ENCODE peak calls at places on chromosome 13, in five cellular contexts. Q is DND-41, X is stomach, F is hepatocyte, B is Panc1. Z is an unnamed sample.

GRCh38 chr13:28415994-28416411 is 78.9 kb downstream of the FLT1 start:
- DNase-seq in Q (no peak), X (no peak), B (no peak), F (no peak), Z (no peak)

GRCh38 chr13:93420887-93421286 is 194.3 kb downstream of the GPC6 start:
- DNase-seq in Q (no peak), F (no peak), B (no peak), X (no peak), Z (no peak)

GRCh38 chr13:100240109-100240779 is 151.4 kb downstream of the PCCA start:
- DNase-seq in Q (no peak), F (no peak), X (no peak), B (no peak), Z (no peak)

GRCh38 chr13:49305824-49306425 is 58.2 kb downstream of the CDADC1 start:
- DNase-seq in F (no peak), B (no peak), Q (no peak), X (no peak), Z (no peak)

GRCh38 chr13:66926200-66926850 is 303.8 kb downstream of the PCDH9 start:
- DNase-seq in F (no peak), X (no peak), Q (no peak), B (no peak), Z (no peak)

GRCh38 chr13:72788831-72789230 is 6.9 kb downstream of the PIBF1 start:
- DNase-seq in Q (no peak), B (no peak), F (no peak), X (no peak), Z (no peak)

GRCh38 chr13:96673825-96674224 is 320.5 kb downstream of the OXGR1 start:
- DNase-seq in B (no peak), F (no peak), X (no peak), Q (no peak), Z (no peak)

GRCh38 chr13:50244355-50244912 is 229.2 kb downstream of the KCNRG start:
- DNase-seq in B (no peak), F (no peak), X (no peak), Q (no peak), Z (no peak)

GRCh38 chr13:28181413-28181812 is 43.1 kb downstream of the PAN3 start:
- DNase-seq in Q (no peak), F (no peak), X (no peak), B (peak; percentile 7), Z (no peak)

GRCh38 chr13:97205971-97206370 is 16.2 kb upstream of the MBNL2 start:
- DNase-seq in F (no peak), Q (no peak), B (no peak), X (no peak), Z (no peak)

GRCh38 chr13:40518481-40518882 is 148.0 kb downstream of the FOXO1 start:
- DNase-seq in X (peak; percentile 44), F (no peak), B (no peak), Q (no peak), Z (no peak)

GRCh38 chr13:87656311-87656710 is 14.9 kb upstream of the SLITRK5 start:
- DNase-seq in Q (no peak), F (no peak), X (no peak), B (no peak), Z (no peak)

GRCh38 chr13:91142572-91142971 is 204.9 kb upstream of the MIR17HG start:
- DNase-seq in B (no peak), X (no peak), F (peak; percentile 32), Q (no peak), Z (no peak)

GRCh38 chr13:80465321-80465720 is 124.4 kb upstream of the SPRY2 start:
- DNase-seq in Q (no peak), B (no peak), X (no peak), F (no peak), Z (no peak)

GRCh38 chr13:54210397-54211050 is 1181.9 kb downstream of the OLFM4 start:
- DNase-seq in Q (no peak), B (no peak), F (peak; percentile 8), X (no peak), Z (no peak)

GRCh38 chr13:61052175-61052574 is 363.5 kb downstream of the PCDH20 start:
- DNase-seq in B (no peak), X (no peak), Q (no peak), F (no peak), Z (no peak)

GRCh38 chr13:20219585-20219984 is 12.5 kb downstream of the GJB6 start:
- DNase-seq in B (no peak), F (no peak), Q (no peak), X (no peak), Z (no peak)

GRCh38 chr13:80149757-80150156 is 191.2 kb downstream of the SPRY2 start:
- DNase-seq in X (no peak), B (no peak), Q (no peak), F (no peak), Z (no peak)

GRCh38 chr13:100512422-100512821 is 76.2 kb downstream of the GGACT start:
- DNase-seq in F (no peak), B (no peak), X (no peak), Q (no peak), Z (no peak)

GRCh38 chr13:51211910-51212309 is 10.3 kb upstream of the FAM124A start:
- DNase-seq in F (no peak), Q (no peak), B (no peak), X (no peak), Z (no peak)

GRCh38 chr13:27269114-27269665 is 1.4 kb upstream of the RASL11A start:
- DNase-seq in F (no peak), X (no peak), B (no peak), Q (no peak), Z (no peak)

GRCh38 chr13:97843201-97843600 is 110.3 kb upstream of the IPO5 start:
- DNase-seq in B (no peak), X (no peak), Q (no peak), F (no peak), Z (no peak)

GRCh38 chr13:60230593-60230992 is 66.9 kb upstream of the DIAPH3 start:
- DNase-seq in X (no peak), F (peak; percentile 24), Q (no peak), B (no peak), Z (no peak)

GRCh38 chr13:50267917-50268316 is 252.7 kb downstream of the KCNRG start:
- DNase-seq in X (peak; percentile 64), Q (no peak), B (no peak), F (no peak), Z (no peak)

GRCh38 chr13:67048793-67049150 is 181.4 kb downstream of the PCDH9 start:
- DNase-seq in Q (no peak), X (no peak), B (no peak), F (no peak), Z (no peak)

GRCh38 chr13:50250403-50250802 is 235.2 kb downstream of the KCNRG start:
- DNase-seq in F (no peak), B (no peak), X (no peak), Q (no peak), Z (no peak)

GRCh38 chr13:94112731-94113130 is 366.8 kb downstream of the DCT start:
- DNase-seq in F (no peak), Q (no peak), X (no peak), B (no peak), Z (no peak)

GRCh38 chr13:27182844-27183497 is 11.4 kb upstream of the USP12 start:
- DNase-seq in B (peak; percentile 81), F (peak; percentile 52), X (peak; percentile 43), Q (no peak), Z (no peak)

DNA sequence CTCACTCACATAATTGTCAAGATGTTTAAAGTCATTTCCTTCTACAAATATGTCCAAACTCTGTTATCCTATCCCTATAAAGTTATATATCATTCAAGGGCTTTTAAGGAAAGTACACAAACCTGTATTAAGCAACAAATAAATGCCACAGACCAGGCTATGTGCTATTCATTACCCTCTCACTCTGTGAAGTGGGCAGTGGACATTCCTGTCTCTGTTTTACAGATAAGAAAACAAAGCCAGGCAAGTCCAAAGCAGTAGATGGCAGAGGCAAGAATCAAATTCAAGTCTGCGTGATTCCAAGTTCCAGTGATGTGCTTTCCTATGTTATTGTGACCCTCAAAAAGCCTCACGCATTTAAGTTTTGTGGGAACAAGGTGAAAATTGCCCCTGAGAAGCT is 140.5 kb downstream of the LHFPL6 start:
- DNase-seq in F (no peak), Q (no peak), X (no peak), B (no peak), Z (no peak)
- H3K4me3 ChIP-seq in F (no peak overlapping the region), Q (no peak overlapping the region), X (no peak overlapping the region), B (no peak overlapping the region), Z (no peak overlapping the region)

GRCh38 chr13:44818428-44818827 is 170.8 kb downstream of the NUFIP1 start:
- DNase-seq in F (peak; percentile 44), B (no peak), Q (no peak), X (no peak), Z (no peak)
- TF ChIP-seq CTCF in F (peak; percentile 45), B (no peak), Q (no peak), X (peak; percentile 14), Z (no peak)

GRCh38 chr13:112958127-112958989 is 10.7 kb upstream of the MCF2L start:
- DNase-seq in X (no peak), Q (no peak), B (no peak), F (no peak), Z (no peak)
- H3K27ac ChIP-seq in X (peak overlapping the region; percentile 61), Q (no peak overlapping the region), B (no peak overlapping the region), F (no peak overlapping the region), Z (peak overlapping the region; percentile 85)

GRCh38 chr13:43326100-43326499 is 302.7 kb downstream of the DNAJC15 start:
- DNase-seq in Q (no peak), F (no peak), B (no peak), X (no peak), Z (no peak)

GRCh38 chr13:43319617-43320444 is 296.4 kb downstream of the DNAJC15 start:
- DNase-seq in X (no peak), F (no peak), Q (no peak), B (no peak), Z (no peak)

GRCh38 chr13:43329702-43330101 is 306.3 kb downstream of the DNAJC15 start:
- DNase-seq in Q (no peak), B (no peak), X (no peak), F (no peak), Z (no peak)

GRCh38 chr13:43328907-43329306 is 305.5 kb downstream of the DNAJC15 start:
- DNase-seq in F (no peak), Q (no peak), X (no peak), B (no peak), Z (no peak)

GRCh38 chr13:43325636-43326035 is 302.2 kb downstream of the DNAJC15 start:
- DNase-seq in X (no peak), F (no peak), Q (no peak), B (no peak), Z (no peak)
- H3K4me3 ChIP-seq in X (no peak overlapping the region), F (no peak overlapping the region), Q (no peak overlapping the region), B (no peak overlapping the region), Z (no peak overlapping the region)

GRCh38 chr13:64158910-64159309 is 2743.3 kb upstream of the PCDH20 start:
- DNase-seq in X (no peak), Q (no peak), F (no peak), B (no peak), Z (no peak)

GRCh38 chr13:64154514-64154913 is 2738.9 kb upstream of the PCDH20 start:
- DNase-seq in X (no peak), F (no peak), B (no peak), Q (no peak), Z (no peak)
- TF ChIP-seq CTCF in X (no peak), F (peak; percentile 45), B (peak; percentile 27), Q (peak; percentile 26), Z (no peak)

GRCh38 chr13:99055286-99056073 is 77.6 kb upstream of the DOCK9 start:
- DNase-seq in Q (peak; percentile 41), F (no peak), B (no peak), X (no peak), Z (no peak)
- H3K27ac ChIP-seq in Q (no peak overlapping the region), F (peak overlapping the region; percentile 34), B (no peak overlapping the region), X (no peak overlapping the region), Z (peak overlapping the region; percentile 18)

Z was measured in lower lobe of right lung.